ENCODE peak calls at places on chromosomes 6 and 20, in eight cellular contexts. I is stromal cell of bone marrow; J is OCI-LY7; H is kidney; F is natural killer cell treated with Interleukin-12 subunit alpha and Interleukin-12 subunit beta and Interleukin-15 and Interleukin-18, amount 100 ng/mL, for 72 hours; T is HEK293T; G is CD8-positive, alpha-beta T cell; N is NCI-H774. V is an unnamed sample.

GRCh38 chr20:14415492-14415891 is 78.1 kb upstream of the FLRT3 start:
- DNase-seq in J (no peak), G (no peak), N (no peak), H (no peak), I (no peak), F (no peak), T (no peak), V (peak)

GRCh38 chr6:100838011-100838410 is 43.1 kb downstream of the ASCC3 start:
- DNase-seq in N (no peak), G (no peak), J (no peak), T (no peak), F (no peak), H (no peak), I (no peak), V (no peak)

GRCh38 chr6:11653028-11653583 is 115.6 kb downstream of the TMEM170B start:
- DNase-seq in G (no peak), H (peak), I (peak), N (no peak), J (no peak), F (no peak), T (no peak), V (peak)

GRCh38 chr20:24470031-24470781 is 777 bp downstream of the SYNDIG1 start:
- DNase-seq in I (no peak), F (no peak), T (no peak), J (no peak), N (no peak), H (peak), G (no peak), V (no peak)

GRCh38 chr6:10099086-10099499 is 315.8 kb downstream of the TFAP2A start:
- DNase-seq in F (no peak), T (peak), J (no peak), H (peak), N (no peak), I (no peak), G (no peak), V (peak)

GRCh38 chr6:106117579-106117978 is 31.4 kb downstream of the PRDM1 start:
- DNase-seq in T (no peak), G (peak), N (no peak), F (peak), H (no peak), I (no peak), J (no peak), V (no peak)

GRCh38 chr6:13357551-13358075 is 29.3 kb upstream of the TBC1D7 start:
- DNase-seq in N (no peak), F (no peak), H (no peak), J (no peak), T (no peak), I (peak), G (no peak), V (peak)

GRCh38 chr6:152461556-152461955 is 175.6 kb downstream of the SYNE1 start:
- DNase-seq in G (no peak), J (no peak), F (no peak), N (no peak), T (no peak), H (no peak), I (no peak), V (no peak)

GRCh38 chr6:2734517-2735076 is 16.1 kb downstream of the MYLK4 start:
- DNase-seq in F (no peak), J (no peak), I (no peak), G (no peak), H (no peak), N (no peak), T (no peak), V (peak)

GRCh38 chr6:132414761-132415160 is 13.5 kb upstream of the MOXD1 start:
- DNase-seq in I (no peak), F (no peak), G (no peak), J (no peak), H (no peak), T (no peak), N (no peak), V (no peak)

GRCh38 chr20:23231561-23232218 is 118.9 kb upstream of the NXT1 start:
- DNase-seq in N (no peak), H (no peak), I (no peak), T (no peak), J (no peak), F (no peak), G (no peak), V (no peak)

GRCh38 chr20:37797669-37798175 is 103.9 kb downstream of the CTNNBL1 start:
- DNase-seq in J (no peak), T (no peak), G (no peak), F (no peak), N (no peak), I (no peak), H (no peak), V (no peak)

GRCh38 chr6:79076160-79076559 is 1.9 kb downstream of the PHIP start:
- DNase-seq in F (no peak), G (no peak), J (peak), H (no peak), N (no peak), T (no peak), I (no peak), V (no peak)

GRCh38 chr20:9388826-9389187 is 125.6 kb upstream of the LAMP5 start:
- DNase-seq in G (no peak), J (no peak), F (no peak), T (no peak), N (no peak), H (no peak), I (no peak), V (no peak)

GRCh38 chr6:36099872-36100483 is 30.3 kb upstream of the MAPK13 start:
- DNase-seq in F (no peak), T (no peak), J (no peak), I (no peak), G (peak), H (no peak), N (no peak), V (no peak)

GRCh38 chr6:30272032-30272431 is 54.7 kb upstream of the TRIM39 start:
- DNase-seq in N (no peak), F (no peak), H (no peak), G (no peak), J (peak), T (no peak), I (no peak), V (no peak)

GRCh38 chr6:106082735-106083398 is 3.3 kb upstream of the PRDM1 start:
- DNase-seq in N (no peak), F (no peak), J (no peak), I (peak), G (no peak), T (no peak), H (no peak), V (no peak)

GRCh38 chr6:82143041-82143481 is 104.5 kb downstream of the IBTK start:
- DNase-seq in H (no peak), G (no peak), J (no peak), T (no peak), F (no peak), N (no peak), I (no peak), V (no peak)

GRCh38 chr20:59903631-59904030 is 29.8 kb downstream of the SYCP2 start:
- DNase-seq in H (no peak), G (no peak), F (no peak), N (no peak), J (no peak), T (no peak), I (no peak), V (no peak)

GRCh38 chr20:18705906-18706305 is 107.7 kb upstream of the SCP2D1 start:
- DNase-seq in T (no peak), I (no peak), G (no peak), N (no peak), H (no peak), J (no peak), F (no peak), V (peak)

GRCh38 chr20:15619341-15619740 is 953.9 kb downstream of the KIF16B start:
- DNase-seq in J (no peak), N (no peak), H (no peak), F (no peak), I (no peak), T (no peak), G (no peak), V (no peak)

GRCh38 chr20:13029687-13030510 is 21.1 kb downstream of the SPTLC3 start:
- DNase-seq in J (no peak), I (peak), T (no peak), G (no peak), N (no peak), H (no peak), F (no peak), V (peak)

GRCh38 chr6:11754625-11755289 is 23.8 kb downstream of the ADTRP start:
- DNase-seq in G (no peak), F (no peak), H (no peak), I (peak), T (no peak), N (no peak), J (no peak), V (peak)

GRCh38 chr20:8664778-8665177 is 404.1 kb upstream of the PLCB4 start:
- DNase-seq in G (no peak), H (no peak), N (no peak), J (peak), T (no peak), F (no peak), I (no peak), V (no peak)

GRCh38 chr6:17580518-17581048 is 19.5 kb upstream of the FAM8A1 start:
- DNase-seq in N (no peak), F (no peak), I (no peak), J (no peak), T (no peak), G (no peak), H (peak), V (no peak)

GRCh38 chr6:113903666-113904330 is 46.7 kb downstream of the MARCKS start:
- DNase-seq in H (peak), G (no peak), T (no peak), I (no peak), F (no peak), J (no peak), N (peak), V (peak)

GRCh38 chr6:85261250-85261649 is 188.6 kb upstream of the NT5E start:
- DNase-seq in N (no peak), H (no peak), F (no peak), I (peak), T (no peak), G (no peak), J (no peak), V (no peak)

GRCh38 chr6:42251911-42252637 is 34.4 kb upstream of the MRPS10 start:
- DNase-seq in F (no peak), N (no peak), H (peak), I (peak), G (no peak), J (no peak), T (no peak), V (peak)

GRCh38 chr6:157586476-157587126 is 205.6 kb downstream of the ZDHHC14 start:
- DNase-seq in H (no peak), N (no peak), T (no peak), I (no peak), F (no peak), J (no peak), G (no peak), V (no peak)

GRCh38 chr6:99334526-99335127 is 14.8 kb downstream of the FAXC start:
- DNase-seq in N (peak), F (no peak), I (peak), H (no peak), T (peak), G (no peak), J (peak), V (peak)

GRCh38 chr6:70371454-70372105 is 41.7 kb upstream of the FAM135A start:
- DNase-seq in F (no peak), J (peak), G (no peak), I (peak), N (peak), H (no peak), T (peak), V (peak)

GRCh38 chr6:162019311-162019710 is 708.3 kb downstream of the PRKN start:
- DNase-seq in H (no peak), I (no peak), J (no peak), N (no peak), G (no peak), T (no peak), F (no peak), V (peak)

GRCh38 chr6:24720131-24720603 is 1.2 kb upstream of the C6orf62 start:
- DNase-seq in I (no peak), T (peak), G (peak), F (peak), H (peak), N (peak), J (peak), V (no peak)

GRCh38 chr20:24955045-24955444 is 6.0 kb downstream of the CST7 start:
- DNase-seq in I (no peak), H (no peak), N (no peak), G (no peak), F (no peak), J (peak), T (no peak), V (no peak)

GRCh38 chr6:134945045-134945444 is 4.9 kb downstream of the ALDH8A1 start:
- DNase-seq in F (no peak), I (no peak), H (no peak), T (no peak), G (no peak), N (no peak), J (no peak), V (no peak)

GRCh38 chr6:36927691-36928546 is 26.6 kb upstream of the PI16 start:
- DNase-seq in T (no peak), F (no peak), I (no peak), H (no peak), G (no peak), N (no peak), J (no peak), V (no peak)

GRCh38 chr6:166866839-166867637 is 89.3 kb downstream of the RNASET2 start:
- DNase-seq in N (no peak), I (no peak), F (no peak), H (no peak), G (no peak), T (no peak), J (no peak), V (no peak)

GRCh38 chr6:3009930-3010329 is 10.2 kb downstream of the NQO2 start:
- DNase-seq in I (no peak), F (no peak), T (no peak), J (no peak), N (no peak), G (no peak), H (no peak), V (no peak)

GRCh38 chr6:17473554-17473953 is 80.2 kb downstream of the CAP2 start:
- DNase-seq in I (no peak), G (no peak), F (no peak), H (no peak), J (no peak), N (no peak), T (peak), V (peak)

GRCh38 chr20:59055302-59055701 is 12.7 kb upstream of the PRELID3B start:
- DNase-seq in F (no peak), J (peak), N (no peak), T (no peak), G (no peak), I (no peak), H (no peak), V (no peak)